ENCODE peak calls at places on chromosomes 16 and 17, in six cellular contexts. E, O, I, J, R and U are unnamed samples.

GRCh38 chr17:78040561-78041400 is 82.3 kb downstream of the TNRC6C start:
- DNase-seq in E (peak; percentile 64), O (peak; percentile 67), I (peak; percentile 11), J (peak; percentile 34), R (peak; percentile 9), U (peak; percentile 58)

GRCh38 chr17:10013360-10014112 is 108.5 kb upstream of the RCVRN start:
- DNase-seq in E (no peak), O (no peak), I (peak; percentile 55), J (no peak), R (no peak), U (no peak)

GRCh38 chr16:29107299-29107698 is 122.4 kb downstream of the LAT start:
- DNase-seq in E (no peak), O (no peak), I (no peak), J (no peak), R (no peak), U (no peak)

GRCh38 chr17:36949461-36949927 is 740 bp downstream of the AATF start:
- DNase-seq in E (no peak), O (no peak), I (no peak), J (no peak), R (no peak), U (no peak)

GRCh38 chr16:22123759-22124490 is 31.6 kb downstream of the VWA3A start:
- DNase-seq in E (no peak), O (no peak), I (no peak), J (no peak), R (no peak), U (no peak)

GRCh38 chr16:19959736-19960135 is 75.1 kb upstream of the GPRC5B start:
- DNase-seq in E (no peak), O (no peak), I (no peak), J (no peak), R (no peak), U (no peak)

GRCh38 chr16:82439678-82440293 is 187.0 kb upstream of the CDH13 start:
- DNase-seq in E (no peak), O (no peak), I (no peak), J (no peak), R (no peak), U (no peak)

GRCh38 chr17:71883258-71883657 is 237.6 kb upstream of the SOX9 start:
- DNase-seq in E (no peak), O (no peak), I (no peak), J (no peak), R (no peak), U (no peak)

GRCh38 chr16:84380405-84380804 is 12.1 kb downstream of the ATP2C2 start:
- DNase-seq in E (peak; percentile 54), O (no peak), I (no peak), J (no peak), R (no peak), U (no peak)

GRCh38 chr16:57194512-57194911 is 8.4 kb downstream of the RSPRY1 start:
- DNase-seq in E (no peak), O (no peak), I (no peak), J (no peak), R (no peak), U (no peak)

GRCh38 chr16:3715430-3715829 is 1.9 kb downstream of the TRAP1 start:
- DNase-seq in E (no peak), O (no peak), I (no peak), J (no peak), R (no peak), U (no peak)

GRCh38 chr17:75096082-75096625 is 8.4 kb downstream of the SLC16A5 start:
- DNase-seq in E (no peak), O (no peak), I (no peak), J (peak; percentile 75), R (no peak), U (no peak)